ENCODE peak calls at places on chromosomes 2 and 18, in five cellular contexts. E is stomach, K is SK-N-SH, W is GM23338, U is breast epithelium. T is an unnamed sample.

GRCh38 chr2:36468463-36469266 is 113.1 kb downstream of the CRIM1 start:
- DNase-seq in W (no peak), U (no peak), E (no peak), K (no peak), T (no peak)

GRCh38 chr2:238157506-238158017 is 1.2 kb upstream of the ERFE start:
- DNase-seq in E (no peak), W (peak), U (no peak), K (no peak), T (no peak)

GRCh38 chr2:7190587-7191320 is 273.5 kb downstream of the RNF144A start:
- DNase-seq in K (no peak), E (no peak), W (no peak), U (no peak), T (no peak)

GRCh38 chr2:12965540-12966269 is 249.0 kb downstream of the TRIB2 start:
- DNase-seq in K (peak), W (no peak), U (no peak), E (no peak), T (no peak)

GRCh38 chr2:60675309-60675708 is 80.8 kb upstream of the PAPOLG start:
- DNase-seq in W (peak), E (no peak), U (no peak), K (peak), T (no peak)

GRCh38 chr2:187013058-187013457 is 164.1 kb upstream of the ZSWIM2 start:
- DNase-seq in K (no peak), E (no peak), W (no peak), U (no peak), T (no peak)

GRCh38 chr2:173991857-173992588 is 26.9 kb upstream of the SP3 start:
- DNase-seq in K (peak), W (no peak), E (no peak), U (no peak), T (peak)

GRCh38 chr18:49565656-49566055 is 3.8 kb downstream of the LIPG start:
- DNase-seq in E (peak), U (no peak), K (peak), W (no peak), T (peak)

GRCh38 chr2:144449028-144449406 is 70.9 kb downstream of the ZEB2 start:
- DNase-seq in U (no peak), E (no peak), K (no peak), W (peak), T (no peak)

GRCh38 chr2:169159686-169160085 is 90.3 kb downstream of the DHRS9 start:
- DNase-seq in U (no peak), W (no peak), K (no peak), E (no peak), T (no peak)

GRCh38 chr18:61308795-61309393 is 24.3 kb upstream of the CDH20 start:
- DNase-seq in W (no peak), U (no peak), K (no peak), E (no peak), T (no peak)

GRCh38 chr2:105382177-105382576 is 16.7 kb downstream of the FHL2 start:
- DNase-seq in E (no peak), U (no peak), W (no peak), K (no peak), T (peak)
- TF ChIP-seq POLR2AphosphoS5 in E (no peak), U (no peak), W (no peak), K (no peak), T (no peak)

GRCh38 chr18:22432672-22433137 is 15.0 kb upstream of the CTAGE1 start:
- DNase-seq in W (no peak), E (peak), K (no peak), U (peak), T (peak)
- H3K27ac ChIP-seq in W (no peak), E (no peak), K (no peak), U (peak), T (no peak)

GRCh38 chr2:17935242-17935885 is 56.9 kb downstream of the KCNS3 start:
- DNase-seq in K (no peak), W (peak), U (no peak), E (no peak), T (no peak)
- H3K4me3 ChIP-seq in K (no peak), W (no peak), U (no peak), E (no peak), T (no peak)

GRCh38 chr2:96931966-96932365 is 54.4 kb downstream of the FAM178B start:
- DNase-seq in U (no peak), K (no peak), E (no peak), W (no peak), T (no peak)
- TF ChIP-seq POLR2AphosphoS5 in U (no peak), K (no peak), E (no peak), W (no peak), T (no peak)